ENCODE peak calls at places on chromosome 16, in seven cellular contexts. T is astrocyte, N is mucosa of descending colon, M is IMR-90, Y is amygdala, K is iPS DF 19.7, H is lung. O is an unnamed sample.

GRCh38 chr16:9761870-9762269 is 420.4 kb downstream of the GRIN2A start:
- DNase-seq in N (no peak), K (no peak), M (no peak), Y (no peak), T (no peak), H (no peak), O (no peak)

GRCh38 chr16:58082381-58082780 is 46.8 kb downstream of the CFAP20 start:
- DNase-seq in H (no peak), T (no peak), N (no peak), M (no peak), Y (no peak), K (no peak), O (no peak)

GRCh38 chr16:67284699-67285646 is 5.6 kb downstream of the PLEKHG4 start:
- DNase-seq in T (no peak), M (peak), Y (no peak), N (no peak), K (peak), H (peak), O (no peak)

GRCh38 chr16:30041841-30042240 is 10.8 kb upstream of the TLCD3B start:
- DNase-seq in Y (no peak), H (no peak), M (peak), T (no peak), N (no peak), K (no peak), O (no peak)

GRCh38 chr16:84315422-84315821 is 20.7 kb downstream of the WFDC1 start:
- DNase-seq in K (no peak), Y (no peak), H (no peak), N (no peak), M (peak), T (no peak), O (no peak)

GRCh38 chr16:23182206-23182674 is 305 bp upstream of the SCNN1G start:
- DNase-seq in T (peak), Y (peak), M (peak), K (peak), N (peak), H (peak), O (no peak)

GRCh38 chr16:68219708-68220378 is 16.1 kb downstream of the ESRP2 start:
- DNase-seq in T (no peak), H (no peak), Y (no peak), K (no peak), N (no peak), M (no peak), O (no peak)

GRCh38 chr16:66041907-66042306 is 324.6 kb upstream of the CDH5 start:
- DNase-seq in H (no peak), T (no peak), N (no peak), K (no peak), M (no peak), Y (no peak), O (no peak)

GRCh38 chr16:58913456-58913855 is 179.3 kb upstream of the GOT2 start:
- DNase-seq in M (no peak), Y (no peak), K (no peak), H (no peak), T (no peak), N (no peak), O (no peak)

GRCh38 chr16:31471875-31472558 is at the start of gene TGFB1I1:
- DNase-seq in K (no peak), Y (no peak), T (peak), H (no peak), M (peak), N (peak), O (no peak)

GRCh38 chr16:29789775-29790182 is 772 bp upstream of the KIF22 start:
- DNase-seq in H (no peak), T (no peak), Y (no peak), N (peak), M (no peak), K (no peak), O (no peak)

GRCh38 chr16:7765079-7765550 is 432.5 kb downstream of the RBFOX1 start:
- DNase-seq in Y (no peak), N (no peak), K (peak), M (no peak), T (no peak), H (no peak), O (no peak)

GRCh38 chr16:68328151-68328859 is 17.5 kb downstream of the PRMT7 start:
- DNase-seq in T (peak), K (peak), Y (peak), H (peak), N (peak), M (peak), O (peak)

GRCh38 chr16:56960681-56961281 is 969 bp upstream of the CETP start:
- DNase-seq in Y (no peak), T (no peak), M (peak), H (no peak), K (no peak), N (no peak), O (no peak)

GRCh38 chr16:74279805-74280204 is 16.8 kb upstream of the PSMD7 start:
- DNase-seq in T (no peak), K (no peak), H (no peak), N (no peak), M (no peak), Y (no peak), O (no peak)

GRCh38 chr16:88468289-88469129 is 15.4 kb downstream of the ZFPM1 start:
- DNase-seq in Y (no peak), K (peak), N (no peak), H (no peak), M (peak), T (no peak), O (no peak)